ENCODE peak calls at places on chromosomes 2 and 18, in five cellular contexts. B is endothelial cell, H is fibroblast of lung, K is AG10803, G is IMR-90. U is an unnamed sample.

GRCh38 chr2:74025971-74026612 is 41.4 kb downstream of the TET3 start:
- DNase-seq in K (no peak), G (peak; percentile 45), B (no peak), H (no peak), U (no peak)

GRCh38 chr2:235170536-235171510 is 219.0 kb downstream of the SH3BP4 start:
- DNase-seq in G (peak; percentile 60), H (peak; percentile 54), K (peak; percentile 90), B (no peak), U (peak; percentile 52)

GRCh38 chr2:9937968-9938367 is 13.5 kb upstream of the GRHL1 start:
- DNase-seq in G (no peak), B (no peak), H (no peak), K (no peak), U (no peak)

GRCh38 chr2:207624170-207625013 is 802 bp downstream of the METTL21A start:
- DNase-seq in K (peak; percentile 66), G (peak; percentile 70), H (peak; percentile 73), B (peak; percentile 78), U (peak; percentile 71)

GRCh38 chr2:46548103-46548486 is 68.7 kb downstream of the TMEM247 start:
- DNase-seq in G (no peak), K (no peak), B (no peak), H (no peak), U (no peak)

GRCh38 chr2:10240161-10240681 is 62.5 kb upstream of the HPCAL1 start:
- DNase-seq in K (no peak), H (no peak), B (no peak), G (no peak), U (peak; percentile 32)

GRCh38 chr2:31003717-31004116 is 134.5 kb downstream of the GALNT14 start:
- DNase-seq in B (no peak), K (no peak), G (no peak), H (no peak), U (no peak)

GRCh38 chr18:40911041-40911440 is 1044.0 kb upstream of the PIK3C3 start:
- DNase-seq in B (no peak), K (no peak), H (no peak), G (peak; percentile 79), U (no peak)

GRCh38 chr2:109411648-109412325 is 202.0 kb downstream of the SEPTIN10 start:
- DNase-seq in G (no peak), B (no peak), K (no peak), H (no peak), U (no peak)

GRCh38 chr2:127324635-127325034 is 30.7 kb upstream of the ERCC3 start:
- DNase-seq in G (peak; percentile 68), K (peak; percentile 64), B (no peak), H (peak; percentile 45), U (no peak)
- TF ChIP-seq CTCF in G (peak; percentile 70), K (peak; percentile 83), B (peak; percentile 68), H (peak; percentile 59), U (peak; percentile 67)

DNA sequence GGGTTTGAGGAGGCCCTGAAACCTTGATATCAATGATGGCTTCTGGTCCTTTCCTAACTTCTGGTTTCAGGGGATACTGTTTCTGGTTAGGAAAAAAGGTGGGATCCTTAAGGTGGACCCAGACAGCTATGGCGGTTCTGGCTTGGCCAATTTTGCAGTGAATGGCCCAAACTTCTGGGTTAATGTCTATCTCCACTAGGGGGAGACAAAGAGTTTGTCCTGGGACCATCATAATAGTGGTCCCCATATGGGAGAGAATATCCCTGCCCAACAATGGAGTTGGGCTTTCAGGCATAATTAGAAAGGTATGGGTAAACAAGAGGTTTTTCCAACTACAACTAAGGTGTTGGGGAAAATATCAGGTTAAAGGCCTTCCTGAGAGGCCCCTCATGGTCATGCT is 273.5 kb downstream of the CALCRL start:
- DNase-seq in K (no peak), B (no peak), H (no peak), G (no peak), U (no peak)
- TF ChIP-seq CTCF in K (peak; percentile 46), B (peak; percentile 64), H (peak; percentile 28), G (peak; percentile 25), U (peak; percentile 64)

GRCh38 chr18:13158428-13158827 is 60.1 kb upstream of the LDLRAD4 start:
- DNase-seq in H (no peak), G (no peak), K (no peak), B (no peak), U (no peak)
- TF ChIP-seq CTCF in H (no peak), G (no peak), K (no peak), B (no peak), U (no peak)

GRCh38 chr2:160408575-160409291 is 84.9 kb downstream of the RBMS1 start:
- DNase-seq in H (no peak), K (no peak), G (no peak), B (peak; percentile 38), U (peak; percentile 40)
- TF ChIP-seq CTCF in H (no peak), K (peak; percentile 30), G (no peak), B (peak; percentile 37), U (peak; percentile 34)

GRCh38 chr2:227323818-227324217 is 1.2 kb upstream of the MFF start:
- DNase-seq in B (no peak), G (no peak), H (no peak), K (no peak), U (no peak)

GRCh38 chr2:227325824-227326195 is 759 bp downstream of the MFF start:
- DNase-seq in B (peak; percentile 52), H (peak; percentile 57), K (peak; percentile 43), G (peak; percentile 55), U (peak; percentile 64)

GRCh38 chr2:227326783-227327182 is 1.7 kb downstream of the MFF start:
- DNase-seq in H (no peak), K (no peak), G (no peak), B (no peak), U (no peak)

GRCh38 chr2:227324671-227325055 is 388 bp upstream of the MFF start:
- DNase-seq in H (no peak), G (peak; percentile 32), K (peak; percentile 25), B (no peak), U (no peak)

GRCh38 chr2:227325056-227325823 is at the start of gene MFF:
- DNase-seq in G (peak; percentile 91), H (peak; percentile 93), K (peak; percentile 91), B (peak; percentile 89), U (peak; percentile 92)
- TF ChIP-seq CTCF in G (no peak), H (no peak), K (peak; percentile 1), B (no peak), U (no peak)

GRCh38 chr2:36322108-36322507 is 33.5 kb upstream of the CRIM1 start:
- DNase-seq in H (peak; percentile 61), G (peak; percentile 70), K (peak; percentile 64), B (peak; percentile 15), U (no peak)

GRCh38 chr2:36318547-36318946 is 37.0 kb upstream of the CRIM1 start:
- DNase-seq in G (no peak), K (peak; percentile 21), H (no peak), B (no peak), U (no peak)
- TF ChIP-seq CTCF in G (peak; percentile 18), K (peak; percentile 42), H (peak; percentile 15), B (no peak), U (no peak)

DNA sequence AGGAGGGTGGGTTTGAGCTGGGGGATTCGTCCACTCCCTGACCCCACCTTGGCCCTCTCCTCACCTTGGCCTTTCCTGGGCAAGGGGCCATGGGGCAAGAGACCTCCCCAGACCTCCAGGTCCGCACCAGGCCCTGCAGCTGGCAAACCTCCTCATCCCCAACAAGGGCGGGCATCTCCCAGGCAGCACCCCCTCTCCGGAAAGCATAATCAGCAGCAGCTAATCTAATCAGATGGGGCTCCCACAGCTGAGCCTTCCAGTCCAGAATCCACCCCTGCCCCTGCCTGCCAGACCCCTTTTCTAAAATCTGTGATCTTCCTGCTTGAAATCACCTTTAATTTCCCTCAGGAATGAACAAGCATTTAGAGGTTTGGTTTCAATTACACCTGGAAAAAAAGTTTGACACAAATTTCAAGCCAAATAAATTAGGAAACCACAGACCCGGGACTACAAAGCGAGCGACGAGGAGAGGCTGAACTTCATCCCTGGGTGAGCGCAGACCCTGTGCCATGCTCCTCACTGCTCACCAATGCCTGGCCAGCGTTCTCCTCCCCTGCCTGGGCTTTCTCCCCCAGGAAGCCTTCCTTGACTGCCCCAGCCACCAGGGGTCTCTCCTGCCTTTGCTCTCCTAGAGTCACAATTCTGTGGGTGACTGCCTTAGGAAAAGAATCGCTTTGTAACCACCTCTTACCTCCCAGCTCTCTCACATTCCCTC is 143.0 kb upstream of the MYCN start:
- DNase-seq in B (no peak), K (no peak), H (no peak), G (no peak), U (no peak)
- TF ChIP-seq CTCF in B (no peak), K (no peak), H (no peak), G (no peak), U (peak; percentile 27)

U was measured in glutamatergic neuron.